ENCODE peak calls at places on chromosome 11, in six cellular contexts. E is tibial artery, L is AG04450, S is cardiac muscle cell, W is lower lobe of right lung, Q is hepatocyte. A is an unnamed sample.

GRCh38 chr11:88414981-88415391 is 77.5 kb upstream of the CTSC start:
- DNase-seq in E (no peak), L (no peak), S (no peak), W (no peak), Q (no peak), A (no peak)

GRCh38 chr11:119185916-119186634 is 800 bp downstream of the NHERF4 start:
- DNase-seq in E (no peak), L (no peak), S (no peak), W (peak), Q (no peak), A (no peak)

GRCh38 chr11:19395050-19395449 is 154.3 kb upstream of the E2F8 start:
- DNase-seq in E (no peak), L (no peak), S (no peak), W (no peak), Q (no peak), A (no peak)

GRCh38 chr11:104704888-104705287 is 193.4 kb downstream of the CASP12 start:
- DNase-seq in E (no peak), L (no peak), S (no peak), W (no peak), Q (no peak), A (no peak)

GRCh38 chr11:94647926-94648325 is 80.8 kb downstream of the PIWIL4 start:
- DNase-seq in E (no peak), L (no peak), S (no peak), W (no peak), Q (no peak), A (no peak)

GRCh38 chr11:58334708-58335107 is 24.2 kb downstream of the OR5B17 start:
- DNase-seq in E (no peak), L (peak), S (no peak), W (no peak), Q (no peak), A (no peak)

GRCh38 chr11:116773203-116774112 is 671 bp upstream of the BUD13 start:
- DNase-seq in E (peak), L (no peak), S (no peak), W (no peak), Q (no peak), A (no peak)

GRCh38 chr11:13261600-13262061 is 16.0 kb upstream of the BMAL1 start:
- DNase-seq in E (no peak), L (peak), S (no peak), W (no peak), Q (no peak), A (no peak)

GRCh38 chr11:13238879-13239514 is 38.6 kb upstream of the BMAL1 start:
- DNase-seq in E (peak), L (no peak), S (peak), W (peak), Q (peak), A (no peak)

GRCh38 chr11:8363924-8364323 is 100.2 kb upstream of the LMO1 start:
- DNase-seq in E (no peak), L (no peak), S (no peak), W (no peak), Q (no peak), A (no peak)

GRCh38 chr11:57224126-57224525 is 12.9 kb downstream of the APLNR start:
- DNase-seq in E (no peak), L (no peak), S (no peak), W (no peak), Q (no peak), A (no peak)

GRCh38 chr11:28447226-28447625 is 339.0 kb downstream of the METTL15 start:
- DNase-seq in E (no peak), L (no peak), S (no peak), W (no peak), Q (no peak), A (no peak)

GRCh38 chr11:82521427-82521826 is 212.2 kb downstream of the FAM181B start:
- DNase-seq in E (peak), L (no peak), S (no peak), W (no peak), Q (no peak), A (no peak)

GRCh38 chr11:57675176-57675941 is 7.4 kb downstream of the ZDHHC5 start:
- DNase-seq in E (no peak), L (no peak), S (no peak), W (no peak), Q (no peak), A (no peak)

GRCh38 chr11:87176044-87176443 is 138.3 kb downstream of the TMEM135 start:
- DNase-seq in E (no peak), L (no peak), S (no peak), W (no peak), Q (no peak), A (no peak)

GRCh38 chr11:24560324-24560723 is 63.5 kb downstream of the LUZP2 start:
- DNase-seq in E (no peak), L (no peak), S (no peak), W (no peak), Q (no peak), A (no peak)

GRCh38 chr11:692824-693414 is 2.1 kb downstream of the DEAF1 start:
- DNase-seq in E (no peak), L (no peak), S (no peak), W (no peak), Q (no peak), A (no peak)

GRCh38 chr11:12090061-12090572 is 20.3 kb upstream of the MICAL2 start:
- DNase-seq in E (peak), L (no peak), S (no peak), W (peak), Q (no peak), A (no peak)

GRCh38 chr11:28713850-28714249 is 605.7 kb downstream of the METTL15 start:
- DNase-seq in E (no peak), L (no peak), S (no peak), W (no peak), Q (no peak), A (no peak)

GRCh38 chr11:38330578-38330977 is 1732.5 kb upstream of the RAG2 start:
- DNase-seq in E (no peak), L (no peak), S (no peak), W (no peak), Q (no peak), A (no peak)

GRCh38 chr11:10450451-10451398 is 4.3 kb upstream of the AMPD3 start:
- DNase-seq in E (no peak), L (no peak), S (peak), W (peak), Q (peak), A (no peak)

GRCh38 chr11:116990061-116990473 is 108.2 kb downstream of the SIK3 start:
- DNase-seq in E (no peak), L (peak), S (no peak), W (no peak), Q (peak), A (peak)

GRCh38 chr11:70112017-70112434 is 33.9 kb downstream of the ANO1 start:
- DNase-seq in E (no peak), L (no peak), S (peak), W (no peak), Q (no peak), A (no peak)

GRCh38 chr11:117856252-117856651 is 20.2 kb downstream of the FXYD6 start:
- DNase-seq in E (no peak), L (no peak), S (no peak), W (no peak), Q (no peak), A (no peak)

GRCh38 chr11:69981119-69981770 is 96.9 kb upstream of the ANO1 start:
- DNase-seq in E (no peak), L (no peak), S (peak), W (no peak), Q (no peak), A (no peak)

GRCh38 chr11:128911701-128912100 is 20.5 kb downstream of the KCNJ5 start:
- DNase-seq in E (no peak), L (no peak), S (no peak), W (no peak), Q (no peak), A (no peak)

GRCh38 chr11:47863189-47863892 is 15.2 kb upstream of the NUP160 start:
- DNase-seq in E (no peak), L (peak), S (no peak), W (no peak), Q (peak), A (no peak)

GRCh38 chr11:96200243-96200642 is 142.8 kb downstream of the MAML2 start:
- DNase-seq in E (no peak), L (peak), S (no peak), W (no peak), Q (no peak), A (no peak)

GRCh38 chr11:37914859-37915258 is 1316.8 kb upstream of the RAG2 start:
- DNase-seq in E (no peak), L (no peak), S (no peak), W (no peak), Q (no peak), A (no peak)

GRCh38 chr11:102197759-102198158 is 87.5 kb downstream of the YAP1 start:
- DNase-seq in E (no peak), L (no peak), S (no peak), W (no peak), Q (no peak), A (no peak)

GRCh38 chr11:12598330-12599256 is 75.6 kb upstream of the TEAD1 start:
- DNase-seq in E (peak), L (no peak), S (no peak), W (no peak), Q (no peak), A (no peak)

DNA sequence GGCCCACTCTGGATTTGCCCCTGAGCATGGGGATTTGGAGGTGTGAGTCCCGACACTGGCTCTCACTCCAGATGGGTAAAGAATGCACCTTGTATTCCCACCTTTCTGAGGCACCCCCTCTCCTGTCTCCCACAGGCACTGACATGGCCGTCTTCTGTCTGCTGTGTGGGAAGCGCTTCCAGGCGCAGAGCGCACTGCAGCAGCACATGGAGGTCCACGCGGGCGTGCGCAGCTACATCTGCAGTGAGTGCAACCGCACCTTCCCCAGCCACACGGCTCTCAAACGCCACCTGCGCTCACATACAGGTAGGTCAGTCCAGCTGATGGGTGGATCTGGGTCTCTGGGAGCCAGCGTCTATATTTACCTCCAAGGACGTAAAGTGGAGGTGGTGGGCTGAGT is 54.2 kb upstream of the NNMT start:
- DNase-seq in E (no peak), L (no peak), S (no peak), W (no peak), Q (no peak), A (no peak)
- H3K27ac ChIP-seq in E (no peak), L (no peak), S (no peak), W (no peak), Q (no peak), A (peak)

DNA sequence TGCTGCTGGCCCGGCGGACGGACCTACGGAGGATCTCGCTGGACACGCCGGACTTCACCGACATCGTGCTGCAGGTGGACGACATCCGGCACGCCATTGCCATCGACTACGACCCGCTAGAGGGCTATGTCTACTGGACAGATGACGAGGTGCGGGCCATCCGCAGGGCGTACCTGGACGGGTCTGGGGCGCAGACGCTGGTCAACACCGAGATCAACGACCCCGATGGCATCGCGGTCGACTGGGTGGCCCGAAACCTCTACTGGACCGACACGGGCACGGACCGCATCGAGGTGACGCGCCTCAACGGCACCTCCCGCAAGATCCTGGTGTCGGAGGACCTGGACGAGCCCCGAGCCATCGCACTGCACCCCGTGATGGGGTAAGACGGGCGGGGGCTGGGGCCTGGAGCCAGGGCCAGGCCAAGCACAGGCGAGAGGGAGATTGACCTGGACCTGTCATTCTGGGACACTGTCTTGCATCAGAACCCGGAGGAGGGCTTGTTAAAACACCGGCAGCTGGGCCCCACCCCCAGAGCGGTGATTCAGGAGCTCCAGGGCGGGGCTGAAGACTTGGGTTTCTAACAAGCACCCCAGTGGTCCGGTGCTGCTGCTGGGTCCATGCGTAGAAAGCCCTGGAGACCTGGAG is 74.1 kb downstream of the LRP5 start:
- DNase-seq in E (no peak), L (no peak), S (no peak), W (no peak), Q (no peak), A (no peak)
- TF ChIP-seq CTCF in E (no peak), L (no peak), S (no peak), W (no peak), Q (no peak), A (no peak)

GRCh38 chr11:65316979-65317786 is 2.5 kb downstream of the CDC42EP2 start:
- DNase-seq in E (peak), L (no peak), S (no peak), W (peak), Q (peak), A (peak)

GRCh38 chr11:65315204-65315865 is 669 bp downstream of the CDC42EP2 start:
- DNase-seq in E (peak), L (no peak), S (peak), W (peak), Q (peak), A (no peak)

GRCh38 chr11:65316311-65316978 is 1.8 kb downstream of the CDC42EP2 start:
- DNase-seq in E (peak), L (peak), S (no peak), W (peak), Q (peak), A (no peak)

GRCh38 chr11:65315866-65316233 is 1.2 kb downstream of the CDC42EP2 start:
- DNase-seq in E (no peak), L (no peak), S (no peak), W (no peak), Q (no peak), A (no peak)

GRCh38 chr11:65314501-65315203 is at the start of gene CDC42EP2:
- DNase-seq in E (peak), L (no peak), S (peak), W (peak), Q (peak), A (peak)
- H3K27ac ChIP-seq in E (peak), L (peak), S (no peak), W (peak), Q (peak), A (peak)

GRCh38 chr11:64305075-64305690 is at the start of gene ESRRA:
- DNase-seq in E (peak), L (peak), S (peak), W (peak), Q (peak), A (peak)

GRCh38 chr11:64306563-64306875 is 1.2 kb downstream of the ESRRA start:
- DNase-seq in E (no peak), L (no peak), S (no peak), W (no peak), Q (no peak), A (no peak)

GRCh38 chr11:64304316-64305072 is 830 bp upstream of the ESRRA start:
- DNase-seq in E (peak), L (peak), S (peak), W (peak), Q (peak), A (peak)

GRCh38 chr11:64306876-64307622 is 1.7 kb downstream of the ESRRA start:
- DNase-seq in E (no peak), L (no peak), S (no peak), W (peak), Q (peak), A (no peak)

DNA sequence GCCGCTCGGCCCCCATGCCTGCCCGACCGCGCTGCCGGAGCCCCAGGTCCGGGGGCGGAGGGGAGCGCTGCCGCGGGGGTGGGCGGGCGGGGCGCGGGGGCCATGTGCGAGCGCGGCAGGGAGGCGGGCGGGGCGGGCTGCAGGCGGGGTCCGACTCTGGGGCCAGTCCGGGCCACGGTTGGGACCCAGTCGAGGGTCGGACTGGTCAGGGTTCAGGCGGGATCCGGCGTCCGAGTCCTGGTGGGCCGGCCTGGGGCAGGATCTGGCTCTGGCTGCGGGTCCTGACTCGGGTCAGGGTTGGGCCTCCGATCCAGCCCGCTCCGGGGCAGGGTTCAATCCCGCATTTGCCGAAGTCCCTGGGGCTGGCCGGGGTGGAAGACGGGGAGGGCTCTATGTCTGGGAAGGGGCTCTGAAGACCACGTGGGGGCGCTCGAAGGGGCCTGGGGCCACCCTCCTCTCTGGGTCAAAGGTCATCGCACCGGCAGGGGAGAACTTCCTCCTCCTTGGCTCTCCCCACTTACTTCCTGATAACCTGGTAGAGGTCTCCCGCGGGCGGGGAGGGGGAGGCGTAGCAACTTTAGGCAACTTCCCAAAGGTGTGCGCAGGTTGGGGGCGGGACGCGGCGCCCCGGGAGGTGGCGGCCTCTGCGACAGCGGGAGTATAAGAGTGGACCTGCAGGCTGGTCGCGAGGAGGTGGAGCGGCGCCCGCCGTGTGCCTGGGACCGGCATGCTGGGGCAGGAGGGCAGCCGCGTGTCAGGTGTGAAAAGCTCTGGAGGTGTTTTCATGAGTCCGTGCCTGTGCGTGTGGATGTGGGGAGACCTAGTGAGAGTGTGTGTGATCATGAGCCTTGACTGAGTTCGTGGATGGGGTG is 603 bp downstream of the ESRRA start:
- DNase-seq in E (peak), L (no peak), S (peak), W (peak), Q (peak), A (peak)
- TF ChIP-seq CTCF in E (no peak), L (peak), S (peak), W (peak), Q (peak), A (no peak)

GRCh38 chr11:44752262-44752661 is 25.5 kb downstream of the TSPAN18 start:
- DNase-seq in E (no peak), L (no peak), S (no peak), W (no peak), Q (no peak), A (peak)
- H3K27ac ChIP-seq in E (peak), L (no peak), S (no peak), W (no peak), Q (peak), A (no peak)

GRCh38 chr11:121716060-121716459 is 263.3 kb upstream of the SORL1-AS1 start:
- DNase-seq in E (no peak), L (peak), S (no peak), W (no peak), Q (no peak), A (no peak)
- TF ChIP-seq CTCF in E (no peak), L (no peak), S (no peak), W (no peak), Q (no peak), A (no peak)

A was measured in ascending aorta.